ENCODE peak calls at places on chromosomes 4 and X, in six cellular contexts. E is HCT116; T is dorsolateral prefrontal cortex; Y is stimulated activated CD4-positive, alpha-beta T cell treated with anti-CD3 and anti-CD28 coated beads, Interleukin-15, amount 100 ng/mL, for 1 hour; C is NCI-H1092; O is endothelial cell of umbilical vein. W is an unnamed sample.

GRCh38 chr4:176563591-176563990 is 229.1 kb downstream of the VEGFC start:
- DNase-seq in E (no peak), T (no peak), Y (no peak), C (no peak), O (peak), W (no peak)

GRCh38 chrX:103663921-103664320 is 22.6 kb downstream of the MORF4L2 start:
- DNase-seq in E (no peak), T (no peak), Y (no peak), C (no peak), O (no peak), W (no peak)

GRCh38 chrX:56221101-56221500 is 11.1 kb upstream of the KLF8 start:
- DNase-seq in E (no peak), T (no peak), Y (no peak), C (no peak), O (no peak), W (no peak)

GRCh38 chr4:105896461-105896939 is 1.2 kb downstream of the NPNT start:
- DNase-seq in E (no peak), T (no peak), Y (no peak), C (no peak), O (no peak), W (no peak)

GRCh38 chr4:80184791-80185756 is 12.2 kb upstream of the PRDM8 start:
- DNase-seq in E (no peak), T (peak), Y (no peak), C (no peak), O (no peak), W (no peak)

GRCh38 chr4:6746721-6747689 is 31.0 kb downstream of the BLOC1S4 start:
- DNase-seq in E (no peak), T (no peak), Y (no peak), C (peak), O (no peak), W (no peak)

GRCh38 chr4:75715105-75715799 is 9.1 kb upstream of the USO1 start:
- DNase-seq in E (no peak), T (no peak), Y (no peak), C (no peak), O (no peak), W (no peak)

GRCh38 chrX:86935988-86936387 is 581.6 kb upstream of the KLHL4 start:
- DNase-seq in E (no peak), T (no peak), Y (no peak), C (no peak), O (no peak), W (no peak)

GRCh38 chr4:134531013-134531412 is 329.4 kb upstream of the PABPC4L start:
- DNase-seq in E (no peak), T (no peak), Y (no peak), C (no peak), O (peak), W (no peak)

GRCh38 chr4:3500634-3501101 is 31.6 kb downstream of the LRPAP1 start:
- DNase-seq in E (no peak), T (no peak), Y (no peak), C (no peak), O (no peak), W (no peak)

GRCh38 chr4:3358660-3359059 is 65.8 kb downstream of the RGS12 start:
- DNase-seq in E (no peak), T (no peak), Y (no peak), C (no peak), O (no peak), W (no peak)

GRCh38 chr4:40887690-40888089 is 137.9 kb downstream of the NSUN7 start:
- DNase-seq in E (no peak), T (no peak), Y (no peak), C (no peak), O (no peak), W (no peak)

GRCh38 chr4:109989618-109990017 is 76.9 kb downstream of the EGF start:
- DNase-seq in E (no peak), T (no peak), Y (no peak), C (no peak), O (no peak), W (no peak)

GRCh38 chrX:11309220-11309619 is 16.0 kb downstream of the AMELX start:
- DNase-seq in E (no peak), T (no peak), Y (no peak), C (no peak), O (no peak), W (no peak)

GRCh38 chr4:37631551-37631950 is 54.6 kb downstream of the RELL1 start:
- DNase-seq in E (no peak), T (no peak), Y (no peak), C (no peak), O (no peak), W (no peak)

GRCh38 chr4:71356924-71357663 is 18.3 kb downstream of the SLC4A4 start:
- DNase-seq in E (no peak), T (no peak), Y (no peak), C (no peak), O (no peak), W (no peak)

GRCh38 chr4:1208970-1209704 is 36.8 kb upstream of the SPON2 start:
- DNase-seq in E (no peak), T (peak), Y (no peak), C (no peak), O (peak), W (no peak)

GRCh38 chr4:151098191-151098590 is 1.2 kb upstream of the RPS3A start:
- DNase-seq in E (no peak), T (no peak), Y (no peak), C (no peak), O (no peak), W (no peak)

GRCh38 chr4:38056024-38056685 is 96.0 kb downstream of the PTTG2 start:
- DNase-seq in E (no peak), T (no peak), Y (no peak), C (no peak), O (peak), W (no peak)

GRCh38 chr4:153518001-153518400 is 51.8 kb downstream of the TMEM131L start:
- DNase-seq in E (no peak), T (no peak), Y (no peak), C (no peak), O (peak), W (no peak)

GRCh38 chr4:104424368-104424921 is 70.2 kb downstream of the CXXC4 start:
- DNase-seq in E (no peak), T (no peak), Y (no peak), C (no peak), O (no peak), W (no peak)

GRCh38 chrX:114650351-114650750 is 66.5 kb downstream of the HTR2C start:
- DNase-seq in E (no peak), T (no peak), Y (no peak), C (no peak), O (no peak), W (no peak)

GRCh38 chrX:23008431-23009099 is 8.8 kb downstream of the DDX53 start:
- DNase-seq in E (peak), T (no peak), Y (no peak), C (no peak), O (peak), W (no peak)

GRCh38 chrX:20329435-20329834 is 62.7 kb upstream of the RPS6KA3 start:
- DNase-seq in E (no peak), T (no peak), Y (no peak), C (no peak), O (no peak), W (no peak)

GRCh38 chrX:149504915-149505651 is at the start of gene IDS:
- DNase-seq in E (peak), T (peak), Y (peak), C (peak), O (peak), W (peak)

GRCh38 chr4:58940167-58940566 is 1830.0 kb upstream of the IGFBP7 start:
- DNase-seq in E (no peak), T (no peak), Y (no peak), C (no peak), O (no peak), W (no peak)